ENCODE peak calls at places on chromosomes 13 and 19, in five cellular contexts. F is SK-N-DZ, S is brain pericyte, W is GM04504, K is T-cell. N is an unnamed sample.

GRCh38 chr13:60165391-60166099 is 1.8 kb upstream of the DIAPH3 start:
- DNase-seq in F (no peak), S (no peak), W (no peak), K (no peak), N (no peak)

GRCh38 chr19:7211191-7211988 is 82.8 kb downstream of the INSR start:
- DNase-seq in F (no peak), S (no peak), W (no peak), K (no peak), N (no peak)

GRCh38 chr13:45297456-45298205 is 43.4 kb downstream of the TPT1 start:
- DNase-seq in F (no peak), S (no peak), W (no peak), K (peak; percentile 42), N (peak; percentile 45)

GRCh38 chr13:65808061-65808460 is 1422.1 kb downstream of the PCDH9 start:
- DNase-seq in F (no peak), S (no peak), W (peak; percentile 5), K (no peak), N (no peak)

GRCh38 chr13:46632171-46632570 is 79.2 kb downstream of the LRCH1 start:
- DNase-seq in F (no peak), S (no peak), W (no peak), K (no peak), N (no peak)

GRCh38 chr13:33053397-33054066 is 37.3 kb downstream of the KL start:
- DNase-seq in F (no peak), S (no peak), W (no peak), K (no peak), N (no peak)

GRCh38 chr19:30696514-30696913 is 324.3 kb downstream of the ZNF536 start:
- DNase-seq in F (peak; percentile 17), S (no peak), W (no peak), K (no peak), N (peak; percentile 26)

GRCh38 chr19:4803736-4804695 is 12.5 kb downstream of the FEM1A start:
- DNase-seq in F (peak; percentile 71), S (no peak), W (no peak), K (peak; percentile 51), N (peak; percentile 73)

GRCh38 chr13:112683581-112683980 is 6.3 kb upstream of the ATP11A start:
- DNase-seq in F (no peak), S (no peak), W (no peak), K (no peak), N (no peak)

GRCh38 chr13:46295531-46296464 is 84.1 kb downstream of the LRRC63 start:
- DNase-seq in F (no peak), S (peak; percentile 24), W (peak; percentile 92), K (peak; percentile 92), N (peak; percentile 78)

GRCh38 chr19:36128392-36128736 is 11.5 kb upstream of the CAPNS1 start:
- DNase-seq in F (no peak), S (no peak), W (no peak), K (no peak), N (no peak)

GRCh38 chr13:48251616-48252081 is 18.6 kb downstream of the ITM2B start:
- DNase-seq in F (no peak), S (no peak), W (peak; percentile 60), K (no peak), N (no peak)

GRCh38 chr19:10544242-10544752 is 593 bp downstream of the ATG4D start:
- DNase-seq in F (no peak), S (no peak), W (no peak), K (no peak), N (peak; percentile 38)

GRCh38 chr13:38405216-38405615 is 55.6 kb downstream of the UFM1 start:
- DNase-seq in F (no peak), S (no peak), W (no peak), K (no peak), N (no peak)

GRCh38 chr13:97512732-97513131 is 78.8 kb downstream of the RAP2A start:
- DNase-seq in F (no peak), S (no peak), W (no peak), K (no peak), N (no peak)

GRCh38 chr19:20171285-20171684 is 4.3 kb downstream of the ZNF486 start:
- DNase-seq in F (no peak), S (no peak), W (no peak), K (no peak), N (no peak)

GRCh38 chr13:94703271-94703670 is 9.1 kb downstream of the SOX21 start:
- DNase-seq in F (no peak), S (no peak), W (no peak), K (no peak), N (no peak)

GRCh38 chr13:40786568-40786996 is 2.8 kb upstream of the SLC25A15 start:
- DNase-seq in F (no peak), S (no peak), W (no peak), K (no peak), N (peak; percentile 53)

GRCh38 chr19:35894342-35894741 is 6.0 kb downstream of the NFKBID start:
- DNase-seq in F (no peak), S (no peak), W (no peak), K (no peak), N (no peak)

GRCh38 chr19:46656541-46656940 is 4.4 kb downstream of the DACT3 start:
- DNase-seq in F (no peak), S (no peak), W (no peak), K (no peak), N (peak; percentile 25)

GRCh38 chr19:55014714-55015113 is 23.4 kb downstream of the GP6 start:
- DNase-seq in F (no peak), S (no peak), W (no peak), K (no peak), N (peak; percentile 22)

GRCh38 chr19:57664269-57665127 is 4.2 kb upstream of the ZSCAN4 start:
- DNase-seq in F (peak; percentile 54), S (peak; percentile 13), W (no peak), K (no peak), N (peak; percentile 18)

GRCh38 chr13:112711528-112712265 is 21.9 kb downstream of the ATP11A start:
- DNase-seq in F (peak; percentile 80), S (no peak), W (peak; percentile 95), K (peak; percentile 37), N (no peak)

GRCh38 chr13:102333320-102334181 is 68.3 kb downstream of the FGF14 start:
- DNase-seq in F (no peak), S (no peak), W (no peak), K (no peak), N (no peak)

GRCh38 chr13:24097064-24097463 is 63.5 kb upstream of the SPATA13 start:
- DNase-seq in F (no peak), S (no peak), W (peak; percentile 39), K (no peak), N (peak; percentile 75)

GRCh38 chr19:14091885-14092462 is 1.4 kb upstream of the SAMD1 start:
- DNase-seq in F (no peak), S (no peak), W (no peak), K (peak; percentile 66), N (peak; percentile 68)

GRCh38 chr19:13621413-13621812 is 115.1 kb upstream of the CACNA1A start:
- DNase-seq in F (no peak), S (peak; percentile 76), W (peak; percentile 89), K (no peak), N (peak; percentile 82)

GRCh38 chr19:33558846-33559245 is 37.3 kb upstream of the PEPD start:
- DNase-seq in F (no peak), S (no peak), W (peak; percentile 5), K (peak; percentile 18), N (no peak)